ENCODE peak calls at places on chromosomes 1 and 21, in five cellular contexts. G is heart left ventricle, M is fibroblast of lung, J is tibial artery, Q is astrocyte of the spinal cord. S is an unnamed sample.

GRCh38 chr1:236686815-236687160 is 489 bp downstream of the ACTN2 start:
- DNase-seq in G (no peak), M (no peak), Q (no peak), J (no peak), S (no peak)

GRCh38 chr1:47201179-47201578 is 11.3 kb upstream of the PDZK1IP1 start:
- DNase-seq in J (no peak), G (no peak), Q (no peak), M (peak; percentile 43), S (no peak)

GRCh38 chr1:155938220-155938627 is 3.2 kb upstream of the RXFP4 start:
- DNase-seq in G (no peak), Q (peak; percentile 76), M (peak; percentile 67), J (peak; percentile 48), S (peak; percentile 74)

GRCh38 chr1:40980453-40981121 is 1.1 kb downstream of the CTPS1 start:
- DNase-seq in M (peak; percentile 35), J (no peak), Q (peak; percentile 22), G (no peak), S (peak; percentile 67)

GRCh38 chr1:27658951-27659496 is 13.0 kb downstream of the IFI6 start:
- DNase-seq in G (no peak), M (peak; percentile 71), Q (peak; percentile 58), J (no peak), S (peak; percentile 76)

GRCh38 chr1:88552226-88552625 is 131.8 kb upstream of the PKN2 start:
- DNase-seq in Q (no peak), J (no peak), G (no peak), M (no peak), S (no peak)

GRCh38 chr1:1947493-1947892 is 28.4 kb upstream of the TMEM52 start:
- DNase-seq in J (no peak), M (no peak), G (no peak), Q (no peak), S (no peak)

GRCh38 chr1:4711191-4711915 is 56.9 kb downstream of the AJAP1 start:
- DNase-seq in M (no peak), G (no peak), J (no peak), Q (no peak), S (no peak)

GRCh38 chr1:159922499-159923202 is 2.7 kb downstream of the TAGLN2 start:
- DNase-seq in M (peak; percentile 22), Q (no peak), J (peak; percentile 81), G (peak; percentile 79), S (no peak)

GRCh38 chr21:43332872-43333300 is 94.0 kb downstream of the SIK1 start:
- DNase-seq in Q (peak; percentile 32), M (no peak), G (no peak), J (peak; percentile 78), S (no peak)

GRCh38 chr1:25219661-25220251 is 12.5 kb downstream of the SYF2 start:
- DNase-seq in M (no peak), J (no peak), G (no peak), Q (no peak), S (no peak)

GRCh38 chr1:154556422-154556821 is 2.0 kb downstream of the UBE2Q1 start:
- DNase-seq in J (no peak), M (peak; percentile 64), Q (no peak), G (peak; percentile 40), S (peak; percentile 41)

GRCh38 chr1:46401514-46401913 is 7.4 kb downstream of the FAAH start:
- DNase-seq in G (no peak), M (peak; percentile 13), Q (no peak), J (no peak), S (peak; percentile 33)

GRCh38 chr1:29682918-29683314 is 446.6 kb downstream of the PTPRU start:
- DNase-seq in Q (peak; percentile 39), G (no peak), J (peak; percentile 6), M (peak; percentile 59), S (no peak)

GRCh38 chr1:98389809-98390208 is 271.7 kb upstream of the SNX7 start:
- DNase-seq in J (no peak), M (peak; percentile 88), G (no peak), Q (peak; percentile 87), S (peak; percentile 62)

GRCh38 chr1:32754282-32755097 is 51.9 kb upstream of the SYNC start:
- DNase-seq in Q (no peak), J (no peak), M (peak; percentile 60), G (no peak), S (peak; percentile 52)

GRCh38 chr1:34681481-34682451 is 73.1 kb upstream of the GJB5 start:
- DNase-seq in J (no peak), M (peak; percentile 20), G (no peak), Q (peak; percentile 25), S (peak; percentile 41)

GRCh38 chr1:154944422-154945159 is 8.1 kb upstream of the PMVK start:
- DNase-seq in M (no peak), J (no peak), Q (no peak), G (no peak), S (no peak)

GRCh38 chr1:41313661-41314131 is 47.5 kb upstream of the FOXO6 start:
- DNase-seq in J (no peak), G (no peak), Q (peak; percentile 3), M (peak; percentile 21), S (no peak)

GRCh38 chr1:80534606-80535360 is 1266.0 kb upstream of the ADGRL2 start:
- DNase-seq in G (no peak), J (no peak), M (peak; percentile 50), Q (peak; percentile 50), S (peak; percentile 82)

GRCh38 chr1:90591970-90592356 is 125.1 kb downstream of the BARHL2 start:
- DNase-seq in Q (no peak), M (no peak), G (no peak), J (no peak), S (no peak)

GRCh38 chr1:85297855-85298629 is 21.6 kb upstream of the BCL10 start:
- DNase-seq in M (peak; percentile 99), Q (peak; percentile 99), J (no peak), G (peak; percentile 71), S (peak; percentile 100)

GRCh38 chr1:192967901-192968300 is 91.3 kb downstream of the UCHL5 start:
- DNase-seq in Q (no peak), J (no peak), M (peak; percentile 10), G (no peak), S (no peak)

GRCh38 chr21:46124926-46125845 is 27.3 kb downstream of the COL6A2 start:
- DNase-seq in Q (no peak), J (peak; percentile 63), G (peak; percentile 17), M (no peak), S (no peak)

GRCh38 chr1:236173174-236173767 is 30.9 kb downstream of the GPR137B start:
- DNase-seq in M (no peak), J (no peak), Q (no peak), G (no peak), S (no peak)

GRCh38 chr1:177238967-177239366 is 68.2 kb downstream of the BRINP2 start:
- DNase-seq in Q (no peak), G (no peak), M (no peak), J (no peak), S (no peak)

GRCh38 chr21:37551406-37552355 is 185.1 kb downstream of the DYRK1A start:
- DNase-seq in G (no peak), Q (peak; percentile 66), J (no peak), M (peak; percentile 18), S (peak; percentile 23)

GRCh38 chr1:97139512-97139911 is 417.9 kb downstream of the PTBP2 start:
- DNase-seq in G (no peak), J (no peak), Q (peak; percentile 35), M (peak; percentile 82), S (peak; percentile 32)

GRCh38 chr1:224784606-224785328 is 144.7 kb upstream of the DNAH14 start:
- DNase-seq in M (peak; percentile 78), Q (peak; percentile 69), G (no peak), J (no peak), S (no peak)

GRCh38 chr1:225849905-225850304 is 32.3 kb downstream of the TMEM63A start:
- DNase-seq in J (no peak), Q (no peak), M (no peak), G (peak; percentile 61), S (no peak)

GRCh38 chr1:32978854-32979253 is 14.2 kb upstream of the RNF19B start:
- DNase-seq in M (no peak), J (no peak), Q (no peak), G (no peak), S (no peak)

GRCh38 chr21:16279658-16280581 is 550.1 kb downstream of the USP25 start:
- DNase-seq in G (no peak), M (peak; percentile 80), Q (peak; percentile 85), J (no peak), S (peak; percentile 56)

S was measured in renal cortical epithelial cell.